ENCODE peak calls at places on chromosomes 13 and 19, in seven cellular contexts. R is AG08395; I is endothelial cell of umbilical vein; P is NCI-H1694; S is Kasumi-1; O is stimulated activated CD4-positive, alpha-beta T cell treated with anti-CD3 and anti-CD28 coated beads, Interleukin-1b, Interleukin-23, amount 100 ng/mL, for 24 hours; F is WTC11. U is an unnamed sample.
A peak's percentile ranks its signal among the peaks of the same experiment; 100 is the strongest.

GRCh38 chr13:30845297-30846214 is 60.5 kb upstream of the MEDAG start:
- DNase-seq in R (no peak), I (no peak), P (no peak), S (no peak), O (no peak), F (no peak), U (no peak)

GRCh38 chr13:94153586-94153985 is 325.9 kb downstream of the DCT start:
- DNase-seq in R (no peak), I (no peak), P (no peak), S (no peak), O (no peak), F (no peak), U (no peak)

GRCh38 chr19:31316201-31316951 is 32.9 kb downstream of the TSHZ3 start:
- DNase-seq in R (no peak), I (peak; percentile 4), P (no peak), S (no peak), O (no peak), F (no peak), U (no peak)

GRCh38 chr13:40318366-40318765 is 348.1 kb downstream of the FOXO1 start:
- DNase-seq in R (no peak), I (peak; percentile 55), P (no peak), S (no peak), O (no peak), F (no peak), U (no peak)

GRCh38 chr13:101416181-101417042 is at the start of gene NALCN:
- DNase-seq in R (peak; percentile 38), I (peak; percentile 49), P (no peak), S (no peak), O (no peak), F (peak; percentile 34), U (no peak)

GRCh38 chr19:18193388-18194207 is 580 bp downstream of the MPV17L2 start:
- DNase-seq in R (no peak), I (peak; percentile 6), P (no peak), S (no peak), O (no peak), F (no peak), U (no peak)

GRCh38 chr19:7373862-7374261 is 25.1 kb downstream of the ARHGEF18 start:
- DNase-seq in R (no peak), I (no peak), P (no peak), S (no peak), O (no peak), F (no peak), U (no peak)

GRCh38 chr13:98447130-98447529 is 129.8 kb downstream of the STK24 start:
- DNase-seq in R (no peak), I (no peak), P (no peak), S (no peak), O (no peak), F (no peak), U (no peak)

GRCh38 chr19:51621178-51621577 is 9.0 kb downstream of the SIGLEC5 start:
- DNase-seq in R (no peak), I (no peak), P (no peak), S (peak; percentile 79), O (no peak), F (no peak), U (no peak)